ENCODE peak calls at places on chromosome 22, in seven cellular contexts. M is H9, L is lower lobe of right lung, X is body of pancreas, N is tibial artery, T is neural progenitor cell, Q is suprapubic skin. Z is an unnamed sample.

GRCh38 chr22:45969801-45970464 is 7.0 kb downstream of the WNT7B start:
- DNase-seq in M (no peak), L (no peak), X (no peak), N (no peak), T (no peak), Q (no peak), Z (no peak)

GRCh38 chr22:37431811-37432707 is 4.8 kb upstream of the ELFN2 start:
- DNase-seq in M (no peak), L (no peak), X (no peak), N (no peak), T (no peak), Q (no peak), Z (peak; percentile 56)

GRCh38 chr22:49015993-49016908 is 811.4 kb downstream of the BRD1 start:
- DNase-seq in M (peak; percentile 12), L (peak; percentile 49), X (no peak), N (peak; percentile 70), T (no peak), Q (no peak), Z (no peak)

GRCh38 chr22:36152088-36152487 is 8.5 kb downstream of the APOL3 start:
- DNase-seq in M (no peak), L (no peak), X (no peak), N (no peak), T (no peak), Q (no peak), Z (no peak)

GRCh38 chr22:25759825-25760231 is 17.8 kb downstream of the MYO18B start:
- DNase-seq in M (no peak), L (no peak), X (peak; percentile 37), N (no peak), T (no peak), Q (no peak), Z (no peak)

GRCh38 chr22:46002757-46003270 is 25.9 kb upstream of the WNT7B start:
- DNase-seq in M (no peak), L (peak; percentile 45), X (no peak), N (peak; percentile 67), T (no peak), Q (peak; percentile 83), Z (no peak)

GRCh38 chr22:37173709-37174108 is 14.3 kb downstream of the C1QTNF6 start:
- DNase-seq in M (no peak), L (peak; percentile 16), X (no peak), N (peak; percentile 69), T (no peak), Q (peak; percentile 80), Z (no peak)

GRCh38 chr22:37739000-37739399 is 42.2 kb downstream of the TRIOBP start:
- DNase-seq in M (no peak), L (peak; percentile 65), X (peak; percentile 53), N (no peak), T (no peak), Q (no peak), Z (no peak)

GRCh38 chr22:48575567-48576332 is 1251.9 kb downstream of the BRD1 start:
- DNase-seq in M (no peak), L (peak; percentile 16), X (no peak), N (no peak), T (peak; percentile 65), Q (no peak), Z (no peak)

GRCh38 chr22:43110444-43110926 is at the start of gene BIK:
- DNase-seq in M (peak; percentile 75), L (peak; percentile 69), X (peak; percentile 72), N (no peak), T (peak; percentile 85), Q (peak; percentile 70), Z (peak; percentile 31)

GRCh38 chr22:24427500-24428164 is at the start of gene ADORA2A:
- DNase-seq in M (no peak), L (peak; percentile 76), X (no peak), N (no peak), T (no peak), Q (no peak), Z (peak; percentile 93)

DNA sequence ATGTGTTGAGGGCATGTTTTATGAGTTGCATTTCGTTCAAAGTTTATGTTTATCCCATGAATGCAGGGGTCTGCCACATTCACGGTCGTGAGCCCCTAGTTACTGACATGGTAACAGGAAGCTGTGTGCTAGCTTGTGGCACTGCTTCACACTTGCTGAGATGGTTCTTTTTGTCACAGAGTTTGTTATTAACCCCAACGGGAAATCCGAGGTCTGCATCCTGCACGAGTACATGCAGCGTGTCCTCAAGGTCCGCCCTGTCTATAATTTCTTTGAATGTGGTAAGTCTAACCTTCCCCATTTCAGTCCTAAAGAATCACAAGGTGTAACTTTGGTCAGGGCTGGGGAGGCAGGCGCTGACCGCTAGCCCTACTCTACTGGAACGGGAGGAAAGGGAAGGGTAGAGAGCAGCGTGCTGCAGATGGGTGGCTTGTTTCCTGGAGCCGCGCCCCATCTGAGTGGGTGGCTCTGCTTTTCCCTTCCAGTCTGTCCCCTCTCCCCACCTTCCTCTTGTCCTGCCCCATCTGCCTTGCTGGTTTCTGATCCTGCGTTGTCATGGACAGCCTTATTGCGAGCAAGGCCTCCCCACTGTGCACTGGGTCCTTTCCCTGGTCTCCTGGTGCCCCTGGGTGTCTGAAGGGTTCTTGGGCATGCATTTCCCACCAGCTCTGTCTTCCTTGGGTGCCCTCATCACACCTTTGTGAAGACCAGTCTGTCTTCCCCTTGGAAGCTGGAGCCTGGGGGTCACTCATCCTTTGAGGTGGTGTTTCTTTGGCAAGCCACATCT is 11.8 kb downstream of the DGCR8 start:
- DNase-seq in M (no peak), L (peak; percentile 29), X (no peak), N (peak; percentile 21), T (no peak), Q (no peak), Z (peak; percentile 74)
- H3K27ac ChIP-seq in M (no peak overlapping the region), L (no peak overlapping the region), X (no peak overlapping the region), N (no peak overlapping the region), T (no peak overlapping the region), Q (no peak overlapping the region), Z (peak overlapping the region; percentile 69)

GRCh38 chr22:40665312-40665711 is 14.0 kb upstream of the MCHR1 start:
- DNase-seq in M (no peak), L (no peak), X (no peak), N (peak; percentile 94), T (no peak), Q (no peak), Z (no peak)

GRCh38 chr22:40661661-40662060 is 17.6 kb upstream of the MCHR1 start:
- DNase-seq in M (no peak), L (no peak), X (no peak), N (no peak), T (no peak), Q (no peak), Z (no peak)

GRCh38 chr22:40670058-40670457 is 9.2 kb upstream of the MCHR1 start:
- DNase-seq in M (no peak), L (no peak), X (no peak), N (no peak), T (no peak), Q (no peak), Z (no peak)

GRCh38 chr22:40668611-40669390 is 10.5 kb upstream of the MCHR1 start:
- DNase-seq in M (no peak), L (no peak), X (no peak), N (no peak), T (peak; percentile 35), Q (no peak), Z (peak; percentile 38)

GRCh38 chr22:40666151-40666848 is 13.0 kb upstream of the MCHR1 start:
- DNase-seq in M (no peak), L (no peak), X (no peak), N (peak; percentile 87), T (no peak), Q (no peak), Z (no peak)
- H3K27ac ChIP-seq in M (no peak overlapping the region), L (no peak overlapping the region), X (no peak overlapping the region), N (peak overlapping the region; percentile 86), T (no peak overlapping the region), Q (no peak overlapping the region), Z (no peak overlapping the region)

GRCh38 chr22:23070418-23071162 is at the start of gene GNAZ:
- DNase-seq in M (peak; percentile 60), L (peak; percentile 52), X (peak; percentile 32), N (peak; percentile 65), T (peak; percentile 82), Q (peak; percentile 70), Z (peak; percentile 9)
- H3K27ac ChIP-seq in M (no peak within 1 kb of the TSS), L (no peak within 1 kb of the TSS), X (peak within 1 kb of the TSS; percentile 65), N (peak within 1 kb of the TSS; percentile 56), T (no peak within 1 kb of the TSS), Q (no peak within 1 kb of the TSS), Z (peak within 1 kb of the TSS; percentile 8)

GRCh38 chr22:50568626-50569025 is 5.9 kb upstream of the SYCE3 start:
- DNase-seq in M (no peak), L (no peak), X (peak; percentile 45), N (no peak), T (no peak), Q (peak; percentile 46), Z (no peak)
- H3K27ac ChIP-seq in M (no peak overlapping the region), L (no peak overlapping the region), X (peak overlapping the region; percentile 30), N (no peak overlapping the region), T (no peak overlapping the region), Q (no peak overlapping the region), Z (no peak overlapping the region)

DNA sequence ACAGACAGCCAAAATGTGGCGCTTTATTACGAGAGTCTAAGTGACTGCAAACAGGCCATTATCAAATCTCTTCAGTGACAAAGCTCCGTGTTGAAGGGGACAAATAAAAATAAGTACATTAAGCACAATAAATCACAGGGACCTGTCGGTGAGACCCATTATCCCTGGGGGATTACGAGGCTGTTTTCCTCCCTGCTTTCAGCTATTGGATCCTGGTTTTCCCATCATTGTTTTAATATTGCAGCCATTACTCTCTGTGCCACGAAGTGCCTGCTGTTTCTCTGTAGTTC is 22.7 kb downstream of the LARGE1 start:
- DNase-seq in M (no peak), L (no peak), X (no peak), N (no peak), T (no peak), Q (no peak), Z (no peak)
- H3K27ac ChIP-seq in M (peak overlapping the region; percentile 63), L (no peak overlapping the region), X (no peak overlapping the region), N (no peak overlapping the region), T (peak overlapping the region; percentile 59), Q (no peak overlapping the region), Z (no peak overlapping the region)

Z was measured in CD4-positive, CD25-positive, alpha-beta regulatory T cell.